ENCODE peak calls at places on chromosome 21, in ten cellular contexts. F is activated CD8-positive, alpha-beta T cell treated with anti-CD3 and anti-CD28 coated beads for 36 hours; K is T-helper 17 cell; U is left lung; V is mucosa of descending colon; T is right cardiac atrium; B is activated T-cell treated with anti-CD3 and anti-CD28 coated beads, Interleukin-2, amount 50 U/mL, for 72 hours; J is heart left ventricle; R is RWPE2; O is effector memory CD8-positive, alpha-beta T cell. N is an unnamed sample.

GRCh38 chr21:22438428-22439086 is 1440.3 kb downstream of the NCAM2 start:
- ATAC-seq in F (no peak), K (no peak), U (no peak), V (no peak), T (no peak), B (no peak), J (no peak), R (no peak), O (no peak), N (no peak)

GRCh38 chr21:37389456-37389855 is 22.9 kb downstream of the DYRK1A start:
- ATAC-seq in F (no peak), K (no peak), U (no peak), V (no peak), T (no peak), B (no peak), J (no peak), R (no peak), O (no peak), N (no peak)

GRCh38 chr21:28767523-28767922 is 225.2 kb downstream of the LTN1 start:
- ATAC-seq in F (peak), K (no peak), U (no peak), V (no peak), T (no peak), B (peak), J (no peak), R (no peak), O (no peak), N (peak)

GRCh38 chr21:44790401-44790800 is 11.2 kb downstream of the UBE2G2 start:
- ATAC-seq in F (no peak), K (no peak), U (no peak), V (no peak), T (no peak), B (no peak), J (no peak), R (no peak), O (no peak), N (no peak)

GRCh38 chr21:43913928-43914327 is 48.9 kb downstream of the AGPAT3 start:
- ATAC-seq in F (no peak), K (no peak), U (no peak), V (no peak), T (no peak), B (no peak), J (peak), R (no peak), O (no peak), N (no peak)

GRCh38 chr21:26835027-26835713 is 10.0 kb downstream of the ADAMTS1 start:
- ATAC-seq in F (no peak), K (no peak), U (peak), V (no peak), T (peak), B (no peak), J (no peak), R (peak), O (no peak), N (no peak)

GRCh38 chr21:43987509-43987908 is 24.6 kb upstream of the TRAPPC10 start:
- ATAC-seq in F (no peak), K (no peak), U (no peak), V (no peak), T (no peak), B (no peak), J (peak), R (no peak), O (no peak), N (no peak)

GRCh38 chr21:34022557-34023335 is 50.6 kb upstream of the MRPS6 start:
- ATAC-seq in F (peak), K (peak), U (peak), V (peak), T (no peak), B (peak), J (no peak), R (no peak), O (peak), N (peak)

GRCh38 chr21:45084881-45085536 is 10.6 kb downstream of the ADARB1 start:
- ATAC-seq in F (no peak), K (no peak), U (no peak), V (no peak), T (no peak), B (no peak), J (no peak), R (no peak), O (no peak), N (peak)

GRCh38 chr21:41932191-41932575 is 21.6 kb downstream of the C2CD2 start:
- ATAC-seq in F (peak), K (no peak), U (peak), V (peak), T (no peak), B (no peak), J (peak), R (peak), O (no peak), N (no peak)

GRCh38 chr21:14591882-14592281 is 45.8 kb upstream of the SAMSN1 start:
- ATAC-seq in F (peak), K (peak), U (peak), V (peak), T (peak), B (peak), J (peak), R (peak), O (peak), N (peak)

GRCh38 chr21:46128106-46128982 is 27.0 kb downstream of the FTCD start:
- ATAC-seq in F (no peak), K (no peak), U (no peak), V (no peak), T (peak), B (no peak), J (peak), R (no peak), O (no peak), N (no peak)

GRCh38 chr21:21801921-21802320 is 803.7 kb downstream of the NCAM2 start:
- ATAC-seq in F (no peak), K (no peak), U (no peak), V (no peak), T (no peak), B (no peak), J (no peak), R (no peak), O (no peak), N (no peak)

GRCh38 chr21:45433301-45433700 is 28.3 kb downstream of the COL18A1 start:
- ATAC-seq in F (no peak), K (no peak), U (no peak), V (no peak), T (no peak), B (no peak), J (no peak), R (no peak), O (no peak), N (no peak)

GRCh38 chr21:41778974-41779600 is 12.2 kb upstream of the RIPK4 start:
- ATAC-seq in F (no peak), K (no peak), U (peak), V (peak), T (no peak), B (no peak), J (no peak), R (no peak), O (no peak), N (peak)

GRCh38 chr21:27423073-27423472 is 456.2 kb upstream of the ADAMTS5 start:
- ATAC-seq in F (no peak), K (no peak), U (peak), V (peak), T (peak), B (no peak), J (peak), R (peak), O (no peak), N (no peak)

GRCh38 chr21:17725339-17725738 is 93.8 kb downstream of the C21orf91 start:
- ATAC-seq in F (no peak), K (no peak), U (peak), V (no peak), T (no peak), B (no peak), J (no peak), R (no peak), O (no peak), N (no peak)

GRCh38 chr21:17427831-17428483 is 84.9 kb upstream of the CXADR start:
- ATAC-seq in F (no peak), K (no peak), U (no peak), V (no peak), T (no peak), B (no peak), J (no peak), R (no peak), O (no peak), N (no peak)

GRCh38 chr21:24290151-24290833 is 1317.0 kb downstream of the MRPL39 start:
- ATAC-seq in F (peak), K (peak), U (no peak), V (no peak), T (no peak), B (peak), J (no peak), R (no peak), O (peak), N (peak)

GRCh38 chr21:42112857-42113256 is 41.7 kb downstream of the UMODL1 start:
- ATAC-seq in F (no peak), K (no peak), U (no peak), V (no peak), T (no peak), B (no peak), J (no peak), R (no peak), O (no peak), N (no peak)

GRCh38 chr21:36325373-36326010 is 5.5 kb downstream of the MORC3 start:
- ATAC-seq in F (no peak), K (no peak), U (no peak), V (no peak), T (no peak), B (no peak), J (no peak), R (peak), O (no peak), N (no peak)

N was measured in activated CD4-positive, CD25-positive, alpha-beta regulatory T cell treated with anti-CD3 and anti-CD28 coated beads, Interleukin-2, amount 50 U/mL, for 24 hours.